ENCODE peak calls at places on chromosome 11, in seven cellular contexts. O is NCI-H510A treated with DMSO at 0.1 percent for 48 hours; U is naive thymus-derived CD8-positive, alpha-beta T cell; M is skeletal muscle cell; L is stromal cell of bone marrow; T is astrocyte of the cerebellum; D is HS-27A. B is an unnamed sample.

GRCh38 chr11:27397619-27398412 is 34.8 kb upstream of the CCDC34 start:
- DNase-seq in T (no peak), O (no peak), L (no peak), D (no peak), U (no peak), M (no peak), B (no peak)

GRCh38 chr11:11044137-11044855 is 186.4 kb upstream of the ZBED5 start:
- DNase-seq in L (no peak), T (no peak), U (no peak), O (no peak), D (no peak), M (no peak), B (no peak)

GRCh38 chr11:70568504-70569172 is 170.3 kb downstream of the CTTN start:
- DNase-seq in T (no peak), U (no peak), D (no peak), L (peak), O (no peak), M (no peak), B (no peak)

GRCh38 chr11:130449996-130450419 is 1.6 kb downstream of the ADAMTS15 start:
- DNase-seq in T (peak), U (no peak), L (peak), M (no peak), O (no peak), D (no peak), B (no peak)

GRCh38 chr11:9815486-9816136 is 151.7 kb downstream of the SWAP70 start:
- DNase-seq in L (peak), D (peak), T (peak), M (peak), U (no peak), O (no peak), B (no peak)

GRCh38 chr11:35825386-35825785 is 118.5 kb upstream of the LDLRAD3 start:
- DNase-seq in L (no peak), D (no peak), U (no peak), M (no peak), T (no peak), O (no peak), B (no peak)

GRCh38 chr11:104898685-104899013 is 389 bp upstream of the CASP12 start:
- DNase-seq in D (no peak), U (no peak), L (no peak), O (no peak), M (no peak), T (no peak), B (no peak)

GRCh38 chr11:80083561-80083960 is 642.7 kb upstream of the TENM4 start:
- DNase-seq in D (no peak), L (no peak), U (no peak), T (no peak), O (no peak), M (no peak), B (no peak)

GRCh38 chr11:74641289-74641688 is 48.9 kb downstream of the POLD3 start:
- DNase-seq in O (no peak), U (no peak), T (no peak), M (no peak), D (no peak), L (no peak), B (no peak)

GRCh38 chr11:134854391-134854991 is 442.4 kb upstream of the B3GAT1 start:
- DNase-seq in L (no peak), U (no peak), D (no peak), M (no peak), O (no peak), T (no peak), B (no peak)

GRCh38 chr11:6438979-6439571 is 1.7 kb downstream of the HPX start:
- DNase-seq in L (peak), T (peak), U (no peak), O (peak), D (no peak), M (peak), B (no peak)

GRCh38 chr11:119741369-119742262 is 12.6 kb upstream of the NECTIN1 start:
- DNase-seq in U (peak), D (no peak), O (no peak), L (no peak), T (no peak), M (no peak), B (no peak)

GRCh38 chr11:86438685-86439084 is 64.0 kb downstream of the CCDC81 start:
- DNase-seq in U (no peak), M (peak), L (no peak), D (no peak), T (no peak), O (no peak), B (no peak)